ENCODE peak calls at places on chromosomes 5 and 9, in seven cellular contexts. L is CD8-positive, alpha-beta memory T cell; Y is foreskin melanocyte; H is neuronal stem cell; O is CD4-positive, alpha-beta T cell; A is NCI-H510A treated with DMSO at 0.1 percent for 48 hours; J is Ammon's horn. R is an unnamed sample.

GRCh38 chr9:21210311-21210710 is 3.4 kb upstream of the IFNA10 start:
- DNase-seq in H (no peak), A (no peak), O (no peak), J (no peak), L (no peak), Y (no peak), R (no peak)

GRCh38 chr5:76576468-76576867 is 46.7 kb downstream of the F2RL2 start:
- DNase-seq in H (no peak), J (no peak), L (no peak), Y (no peak), O (no peak), A (no peak), R (no peak)

GRCh38 chr5:54175-54730 is 37.7 kb upstream of the PLEKHG4B start:
- DNase-seq in Y (no peak), H (no peak), L (no peak), O (no peak), J (no peak), A (no peak), R (no peak)

GRCh38 chr5:108437425-108437824 is 55.5 kb upstream of the FBXL17 start:
- DNase-seq in A (peak), L (no peak), O (no peak), Y (no peak), J (no peak), H (no peak), R (no peak)

GRCh38 chr5:87829214-87829551 is 416.5 kb upstream of the CCNH start:
- DNase-seq in L (no peak), A (no peak), H (no peak), J (no peak), O (no peak), Y (no peak), R (peak)

GRCh38 chr5:68015933-68016332 is 199.6 kb upstream of the PIK3R1 start:
- DNase-seq in A (no peak), J (no peak), Y (no peak), O (no peak), L (no peak), H (no peak), R (no peak)

GRCh38 chr9:113572076-113572861 is 108.7 kb downstream of the RGS3 start:
- DNase-seq in L (no peak), H (no peak), O (no peak), J (no peak), A (no peak), Y (no peak), R (no peak)

GRCh38 chr5:97550164-97550563 is 367.1 kb upstream of the RIOK2 start:
- DNase-seq in J (peak), H (peak), O (no peak), L (no peak), Y (peak), A (no peak), R (peak)

GRCh38 chr9:4796988-4797956 is 4.5 kb downstream of the RCL1 start:
- DNase-seq in A (no peak), Y (peak), H (peak), J (peak), O (no peak), L (peak), R (peak)

GRCh38 chr5:1800470-1801060 is 642 bp upstream of the NDUFS6 start:
- DNase-seq in J (peak), H (peak), Y (peak), A (peak), O (no peak), L (peak), R (peak)

GRCh38 chr5:43336159-43336558 is 22.9 kb upstream of the HMGCS1 start:
- DNase-seq in J (no peak), O (no peak), L (no peak), Y (no peak), H (no peak), A (no peak), R (no peak)

GRCh38 chr5:172412724-172413260 is 41.5 kb downstream of the SH3PXD2B start:
- DNase-seq in H (no peak), Y (peak), A (no peak), O (no peak), J (peak), L (no peak), R (peak)

GRCh38 chr5:138661342-138661975 is 86.3 kb upstream of the HSPA9 start:
- DNase-seq in L (no peak), A (no peak), Y (no peak), H (no peak), J (no peak), O (no peak), R (no peak)

GRCh38 chr9:38035873-38036272 is 33.2 kb downstream of the SHB start:
- DNase-seq in J (no peak), A (no peak), O (no peak), L (no peak), Y (no peak), H (no peak), R (no peak)

GRCh38 chr5:10985091-10985490 is 224.1 kb upstream of the DAP start:
- DNase-seq in A (no peak), Y (no peak), O (no peak), J (no peak), L (no peak), H (no peak), R (no peak)

GRCh38 chr5:164000241-164000640 is 494.8 kb downstream of the MAT2B start:
- DNase-seq in A (no peak), L (no peak), O (no peak), H (no peak), Y (peak), J (no peak), R (no peak)

GRCh38 chr9:138096192-138096845 is 218.7 kb downstream of the CACNA1B start:
- DNase-seq in O (no peak), J (no peak), A (no peak), L (no peak), H (no peak), Y (no peak), R (no peak)

GRCh38 chr5:165457854-165458481 is 1952.5 kb downstream of the MAT2B start:
- DNase-seq in O (no peak), Y (peak), J (peak), H (peak), A (no peak), L (no peak), R (peak)

GRCh38 chr9:84966876-84967830 is 297.6 kb downstream of the NTRK2 start:
- DNase-seq in Y (no peak), J (peak), O (no peak), A (no peak), H (no peak), L (no peak), R (no peak)

GRCh38 chr9:85741112-85741874 is 461 bp downstream of the AGTPBP1 start:
- DNase-seq in L (no peak), O (peak), H (peak), Y (no peak), J (no peak), A (peak), R (peak)

GRCh38 chr5:1763548-1763911 is 36.1 kb downstream of the MRPL36 start:
- DNase-seq in L (peak), J (no peak), Y (peak), A (no peak), H (peak), O (peak), R (peak)

GRCh38 chr9:116145036-116145435 is 8.6 kb upstream of the PAPPA start:
- DNase-seq in J (no peak), O (no peak), H (no peak), A (no peak), Y (no peak), L (no peak), R (no peak)

GRCh38 chr9:9679433-9679832 is 933.4 kb downstream of the PTPRD start:
- DNase-seq in A (no peak), Y (no peak), O (no peak), H (no peak), J (no peak), L (no peak), R (no peak)

GRCh38 chr9:131758972-131759647 is 19.2 kb upstream of the RAPGEF1 start:
- DNase-seq in L (no peak), J (no peak), O (no peak), A (peak), H (no peak), Y (no peak), R (no peak)

GRCh38 chr9:31745886-31746285 is 638.6 kb upstream of the ACO1 start:
- DNase-seq in Y (no peak), L (no peak), O (no peak), H (no peak), A (no peak), J (no peak), R (no peak)

GRCh38 chr5:33332804-33333203 is 108.0 kb upstream of the TARS1 start:
- DNase-seq in A (no peak), O (no peak), J (no peak), L (no peak), H (no peak), Y (no peak), R (no peak)

GRCh38 chr5:136374003-136374402 is 8.7 kb upstream of the TRPC7 start:
- DNase-seq in J (no peak), A (peak), H (no peak), O (no peak), Y (no peak), L (no peak), R (no peak)

GRCh38 chr5:65933295-65933694 is 6.9 kb downstream of the ERBIN start:
- DNase-seq in O (no peak), H (no peak), A (no peak), J (no peak), Y (no peak), L (no peak), R (no peak)

GRCh38 chr5:138545919-138546562 is 3.0 kb upstream of the ETF1 start:
- DNase-seq in O (no peak), H (no peak), L (no peak), A (no peak), J (no peak), Y (no peak), R (no peak)

GRCh38 chr9:21752003-21752402 is 50.4 kb upstream of the MTAP start:
- DNase-seq in H (peak), L (no peak), O (no peak), A (no peak), J (no peak), Y (no peak), R (no peak)

GRCh38 chr9:123349691-123350480 is 6.1 kb upstream of the CRB2 start:
- DNase-seq in A (peak), J (peak), O (peak), H (peak), L (peak), Y (peak), R (peak)

GRCh38 chr5:80387063-80387768 is 20.6 kb upstream of the ZFYVE16 start:
- DNase-seq in O (no peak), H (no peak), Y (no peak), A (no peak), L (no peak), J (no peak), R (no peak)

GRCh38 chr9:115649991-115650472 is 503.6 kb upstream of the PAPPA start:
- DNase-seq in H (no peak), Y (no peak), L (no peak), O (no peak), A (no peak), J (peak), R (peak)